ENCODE peak calls at places on chromosome 19, in four cellular contexts. K is tibial artery, B is body of pancreas, L is heart left ventricle. Y is an unnamed sample.

GRCh38 chr19:48501961-48502719 is 9.5 kb downstream of the LMTK3 start:
- DNase-seq in K (peak; percentile 80), B (peak; percentile 99), L (no peak), Y (peak; percentile 85)

GRCh38 chr19:11322269-11323024 is 17.0 kb downstream of the RAB3D start:
- DNase-seq in K (no peak), B (no peak), L (no peak), Y (no peak)

GRCh38 chr19:6530385-6531162 is at the start of gene TNFSF9:
- DNase-seq in K (peak; percentile 90), B (peak; percentile 88), L (peak; percentile 83), Y (peak; percentile 87)

GRCh38 chr19:30978639-30979038 is 370.6 kb downstream of the TSHZ3 start:
- DNase-seq in K (no peak), B (no peak), L (no peak), Y (no peak)

GRCh38 chr19:46471116-46471733 is at the start of gene PNMA8A:
- DNase-seq in K (peak; percentile 92), B (peak; percentile 73), L (peak; percentile 74), Y (peak; percentile 91)

GRCh38 chr19:7933411-7933810 is 7.5 kb upstream of the CTXN1 start:
- DNase-seq in K (no peak), B (no peak), L (no peak), Y (no peak)

GRCh38 chr19:40423227-40423566 is 2.6 kb downstream of the SERTAD1 start:
- DNase-seq in K (no peak), B (no peak), L (no peak), Y (no peak)

GRCh38 chr19:6516018-6516658 is 14.0 kb upstream of the TUBB4A start:
- DNase-seq in K (peak; percentile 87), B (peak; percentile 99), L (peak; percentile 89), Y (peak; percentile 99)

GRCh38 chr19:45419396-45419795 is 4.3 kb downstream of the ERCC1 start:
- DNase-seq in K (no peak), B (peak; percentile 51), L (no peak), Y (no peak)

GRCh38 chr19:31626941-31627340 is 277.7 kb upstream of the TSHZ3 start:
- DNase-seq in K (no peak), B (no peak), L (no peak), Y (no peak)

GRCh38 chr19:30664358-30665058 is 292.3 kb downstream of the ZNF536 start:
- DNase-seq in K (no peak), B (peak; percentile 96), L (no peak), Y (peak; percentile 93)

GRCh38 chr19:37817180-37817911 is 38.0 kb upstream of the ZNF573 start:
- DNase-seq in K (peak; percentile 89), B (peak; percentile 82), L (peak; percentile 90), Y (peak; percentile 81)

GRCh38 chr19:54017266-54017665 is 25.8 kb downstream of the CACNG6 start:
- DNase-seq in K (no peak), B (no peak), L (no peak), Y (no peak)

GRCh38 chr19:2254052-2254872 is 2.0 kb downstream of the JSRP1 start:
- DNase-seq in K (no peak), B (no peak), L (no peak), Y (no peak)

GRCh38 chr19:39890755-39891551 is 43.5 kb downstream of the FCGBP start:
- DNase-seq in K (peak; percentile 60), B (no peak), L (no peak), Y (no peak)

GRCh38 chr19:47595937-47596336 is 13.0 kb upstream of the BICRA start:
- DNase-seq in K (no peak), B (no peak), L (no peak), Y (no peak)

GRCh38 chr19:30085394-30085793 is 143.4 kb downstream of the URI1 start:
- DNase-seq in K (no peak), B (peak; percentile 27), L (no peak), Y (peak; percentile 83)

GRCh38 chr19:10105241-10106099 is 692 bp upstream of the PPAN start:
- DNase-seq in K (no peak), B (no peak), L (no peak), Y (no peak)

GRCh38 chr19:45676851-45677263 is 8.8 kb downstream of the GIPR start:
- DNase-seq in K (no peak), B (peak; percentile 59), L (no peak), Y (no peak)

GRCh38 chr19:13103961-13104847 is 1.5 kb upstream of the LYL1 start:
- DNase-seq in K (peak; percentile 85), B (peak; percentile 61), L (peak; percentile 88), Y (peak; percentile 51)

GRCh38 chr19:3801412-3802096 is 15.4 kb upstream of the MATK start:
- DNase-seq in K (no peak), B (peak; percentile 25), L (peak; percentile 52), Y (peak; percentile 30)

GRCh38 chr19:17953316-17953801 is 13.5 kb upstream of the KCNN1 start:
- DNase-seq in K (no peak), B (no peak), L (no peak), Y (no peak)
- H3K27me3 ChIP-seq in K (peaks cover 93% of the 10 kb centered on the region), B (no peaks in the 10 kb centered on the region), L (peaks cover 96% of the 10 kb centered on the region), Y (peaks cover 50% of the 10 kb centered on the region)

DNA sequence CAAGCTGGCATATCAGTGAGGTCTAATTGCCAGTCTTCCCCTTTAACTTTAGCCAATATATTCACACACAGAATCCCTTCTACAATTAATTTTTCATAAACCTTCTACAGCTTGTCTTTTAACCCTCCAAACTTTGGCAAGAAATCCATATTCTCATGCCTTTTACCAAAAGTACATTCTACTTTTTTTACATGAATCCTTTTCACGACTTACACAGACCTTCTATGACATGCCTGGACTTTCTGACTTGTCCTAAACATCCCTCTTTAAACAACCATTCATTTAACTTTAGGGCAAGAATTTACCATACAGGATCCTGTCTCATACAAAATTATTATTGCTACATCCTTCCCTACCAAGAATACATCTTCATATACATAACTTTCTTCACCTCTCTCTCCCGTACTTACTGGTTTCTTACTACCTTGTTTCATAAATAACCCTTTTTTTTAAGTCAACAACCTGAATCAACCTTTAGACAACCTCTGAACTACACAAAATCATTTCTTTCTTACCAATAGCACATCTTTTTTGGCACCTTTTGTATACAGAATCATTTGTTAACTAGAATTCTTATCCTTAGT is 23.5 kb downstream of the ZNF544 start:
- DNase-seq in K (no peak), B (no peak), L (no peak), Y (no peak)
- H3K9me3 ChIP-seq in K (peaks cover 51% of the 10 kb centered on the region), B (peaks cover 90% of the 10 kb centered on the region), L (peaks cover 100% of the 10 kb centered on the region), Y (peaks cover 5% of the 10 kb centered on the region)

GRCh38 chr19:19410553-19411550 is 5.4 kb downstream of the GATAD2A start:
- DNase-seq in K (no peak), B (no peak), L (no peak), Y (no peak)
- H3K4me1 ChIP-seq in K (no peaks in the 10 kb centered on the region), B (peaks cover 41% of the 10 kb centered on the region), L (peaks cover 56% of the 10 kb centered on the region), Y (peaks cover 52% of the 10 kb centered on the region)

GRCh38 chr19:34639491-34640085 is 37.4 kb downstream of the SCGB2B2 start:
- DNase-seq in K (no peak), B (peak; percentile 73), L (peak; percentile 47), Y (peak; percentile 71)

DNA sequence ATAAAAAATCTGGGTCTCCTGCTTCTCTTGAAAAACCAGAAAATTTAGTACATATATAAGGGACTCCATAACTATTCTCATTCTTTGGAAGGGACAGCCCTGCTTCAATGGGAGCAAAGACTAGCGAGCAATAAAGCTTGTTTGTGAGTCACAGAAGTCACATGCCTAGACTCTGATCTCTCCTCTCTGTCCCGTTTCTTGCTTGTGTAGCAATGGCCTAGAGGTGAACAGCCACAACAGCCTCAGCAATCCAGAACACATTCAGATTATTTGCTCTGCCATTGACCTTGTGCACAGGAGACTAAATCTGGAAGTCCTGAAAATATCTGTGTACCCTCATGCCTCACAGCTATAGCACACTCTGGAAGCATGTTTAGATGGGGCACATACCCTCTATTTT is 43.2 kb downstream of the SCGB2B2 start:
- DNase-seq in K (no peak), B (no peak), L (no peak), Y (no peak)
- H3K27me3 ChIP-seq in K (no peaks in the 10 kb centered on the region), B (no peaks in the 10 kb centered on the region), L (no peaks in the 10 kb centered on the region), Y (no peaks in the 10 kb centered on the region)

DNA sequence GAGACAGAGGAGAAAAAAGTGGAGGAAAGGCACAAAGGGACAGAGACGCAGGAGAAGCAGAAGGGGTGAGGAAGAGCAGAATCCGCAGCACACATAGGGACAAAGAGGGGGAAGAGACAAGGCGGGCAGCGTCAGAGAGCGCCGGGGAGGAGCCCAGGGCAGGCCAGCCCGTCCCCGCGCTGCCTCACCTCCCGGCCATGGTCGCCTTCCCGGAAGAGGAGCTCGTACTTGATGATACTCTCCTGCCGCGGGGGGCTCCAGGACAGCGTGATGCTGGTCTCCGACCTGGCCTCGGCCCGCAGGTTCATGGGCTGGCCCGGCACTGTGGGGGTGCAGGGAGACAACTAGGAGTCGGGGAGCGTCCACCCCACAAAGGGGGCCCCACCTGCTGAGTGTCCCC is 100.6 kb downstream of the PTPRS start:
- DNase-seq in K (no peak), B (no peak), L (no peak), Y (no peak)
- H3K9me3 ChIP-seq in K (no peaks in the 10 kb centered on the region), B (no peaks in the 10 kb centered on the region), L (no peaks in the 10 kb centered on the region), Y (no peaks in the 10 kb centered on the region)

DNA sequence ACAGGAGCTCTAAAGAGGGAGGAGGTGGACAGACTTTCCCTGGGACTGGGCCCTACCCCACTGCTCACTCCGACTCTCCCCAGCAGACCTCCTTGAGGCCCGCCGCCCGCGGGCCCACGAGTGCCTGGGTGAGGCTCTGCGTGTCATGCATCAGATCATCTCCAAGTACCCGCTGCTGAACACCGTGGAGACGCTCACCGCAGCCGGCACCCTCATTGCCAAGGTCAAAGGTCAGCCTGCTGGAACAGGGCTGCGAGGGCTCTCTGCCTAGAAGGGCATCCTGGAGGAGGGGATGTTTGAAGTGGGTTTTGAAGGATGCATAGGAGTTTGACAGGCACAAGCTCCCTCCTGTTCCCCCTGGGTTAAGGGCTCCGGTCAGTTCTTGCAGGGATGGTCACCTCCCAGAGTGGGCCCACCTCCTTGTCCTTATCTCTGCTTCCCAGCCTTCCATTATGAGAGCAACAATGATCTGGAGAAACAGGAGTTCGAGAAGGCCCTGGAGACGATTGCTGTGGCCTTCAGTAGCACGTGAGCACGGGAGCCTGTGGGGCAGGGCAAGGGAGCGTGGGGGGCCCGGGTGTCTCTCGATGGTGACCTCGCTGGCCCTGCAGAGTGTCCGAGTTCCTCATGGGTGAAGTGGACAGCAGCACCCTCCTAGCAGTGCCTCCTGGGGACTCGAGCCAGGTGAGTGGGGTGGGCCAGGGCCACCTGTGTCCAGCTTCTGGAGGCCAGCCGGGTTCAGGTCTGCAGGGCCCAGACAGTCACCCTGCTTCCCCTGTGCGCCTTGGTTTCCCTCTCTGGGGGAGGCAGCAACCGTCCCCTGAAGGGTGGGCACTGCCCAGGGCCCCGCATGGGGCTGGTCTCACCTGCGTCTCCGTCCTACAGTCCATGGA is 6.3 kb downstream of the ARHGAP45 start:
- DNase-seq in K (no peak), B (no peak), L (no peak), Y (no peak)
- H3K4me1 ChIP-seq in K (peaks cover 3% of the 10 kb centered on the region), B (peaks cover 29% of the 10 kb centered on the region), L (peaks cover 53% of the 10 kb centered on the region), Y (peaks cover 9% of the 10 kb centered on the region)

DNA sequence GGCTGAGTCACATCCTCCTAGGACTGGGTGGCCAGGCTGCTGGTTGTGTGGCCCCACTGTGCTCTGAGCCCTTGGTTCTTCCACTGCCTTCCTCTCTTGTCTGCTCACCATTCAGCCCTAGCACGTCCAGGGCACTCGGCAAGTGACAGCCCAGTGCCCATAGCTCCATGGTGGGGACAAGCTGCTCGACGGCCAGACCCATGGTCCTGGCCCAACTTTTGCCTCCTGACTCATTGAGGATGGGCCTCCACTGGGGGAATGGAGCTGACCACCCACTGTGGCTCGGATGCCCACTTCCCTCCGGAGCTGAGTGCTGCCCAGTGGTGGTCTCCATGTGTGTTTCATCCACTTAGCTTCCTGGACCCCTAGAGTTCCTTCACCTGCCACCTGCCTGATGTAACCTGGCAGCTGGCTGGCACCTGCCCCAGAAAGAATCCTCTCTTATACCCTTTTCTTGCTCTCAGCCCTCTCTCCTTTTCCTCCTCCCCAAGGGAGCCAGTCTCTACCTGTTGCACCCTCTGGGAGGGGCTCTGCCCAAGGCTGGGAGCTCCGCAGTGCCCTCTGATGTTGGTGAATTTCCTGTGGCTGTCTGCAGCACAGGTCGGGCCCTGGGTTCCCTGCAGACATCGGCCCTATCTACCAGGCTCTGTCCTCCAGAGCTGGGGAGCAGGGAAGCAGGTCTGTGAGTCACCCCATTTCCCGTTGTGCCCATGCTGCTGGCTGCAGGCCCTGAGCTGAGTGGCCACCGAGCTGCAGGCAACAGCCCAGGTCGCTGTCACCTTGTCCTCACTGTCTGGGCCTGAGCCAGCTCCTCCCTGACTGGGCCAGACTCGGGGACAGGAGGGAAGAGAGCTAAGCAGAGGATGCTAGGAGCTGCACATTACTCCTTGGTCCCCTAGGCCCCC is 7.4 kb downstream of the CHST8 start:
- DNase-seq in K (no peak), B (no peak), L (no peak), Y (no peak)
- H3K27me3 ChIP-seq in K (peaks cover 36% of the 10 kb centered on the region), B (no peaks in the 10 kb centered on the region), L (peaks cover 51% of the 10 kb centered on the region), Y (peaks cover 2% of the 10 kb centered on the region)

Y was measured in adrenal gland.